ENCODE peak calls at places on chromosomes 12 and 14, in nine cellular contexts. G is foreskin fibroblast; C is GM12865; D is CD4-positive, alpha-beta T cell; O is heart left ventricle; J is glutamatergic neuron; Q is PC-3; T is transverse colon; P is AG10803. A is an unnamed sample.
A peak's percentile ranks its signal among the peaks of the same experiment; 100 is the strongest.

GRCh38 chr12:120257041-120257821 is 8.3 kb downstream of the PXN start:
- DNase-seq in D (no peak), G (peak; percentile 92), C (no peak), T (no peak), Q (peak; percentile 89), J (no peak), P (peak; percentile 97), O (peak; percentile 74), A (no peak)

GRCh38 chr12:24232531-24232930 is 283.1 kb upstream of the SOX5 start:
- DNase-seq in C (no peak), P (no peak), D (no peak), Q (no peak), G (no peak), T (no peak), O (no peak), J (no peak), A (no peak)

GRCh38 chr12:76117067-76117691 is 32.7 kb upstream of the NAP1L1 start:
- DNase-seq in Q (no peak), G (no peak), J (no peak), D (no peak), C (no peak), O (no peak), T (no peak), P (no peak), A (no peak)

GRCh38 chr12:93381183-93381975 is 3.7 kb downstream of the NUDT4 start:
- DNase-seq in O (no peak), P (peak; percentile 49), Q (no peak), J (no peak), C (no peak), D (no peak), G (no peak), T (no peak), A (no peak)

GRCh38 chr14:85252011-85252410 is 277.9 kb upstream of the FLRT2 start:
- DNase-seq in J (no peak), T (no peak), G (peak; percentile 62), C (no peak), O (no peak), P (peak; percentile 56), Q (peak; percentile 83), D (no peak), A (no peak)

GRCh38 chr12:71158361-71158882 is 623 bp upstream of the TSPAN8 start:
- DNase-seq in C (no peak), G (no peak), Q (peak; percentile 45), O (no peak), J (no peak), T (peak; percentile 24), D (no peak), P (no peak), A (no peak)

GRCh38 chr14:106586098-106586704 is 1059.8 kb downstream of the TMEM121 start:
- DNase-seq in T (peak; percentile 58), P (no peak), Q (no peak), C (peak; percentile 51), O (no peak), G (no peak), D (peak; percentile 54), J (no peak), A (peak; percentile 58)

GRCh38 chr14:76923422-76924362 is 97.5 kb downstream of the LRRC74A start:
- DNase-seq in O (no peak), T (no peak), C (no peak), J (no peak), G (no peak), D (no peak), P (no peak), Q (no peak), A (no peak)

GRCh38 chr14:38250316-38250715 is 5.6 kb downstream of the CLEC14A start:
- DNase-seq in Q (no peak), D (no peak), P (peak; percentile 25), T (no peak), J (no peak), G (peak; percentile 5), C (no peak), O (no peak), A (no peak)

GRCh38 chr14:22814945-22815713 is at the start of gene SLC7A7:
- DNase-seq in C (no peak), P (peak; percentile 23), D (no peak), T (peak; percentile 32), Q (no peak), J (peak; percentile 23), O (no peak), G (no peak), A (no peak)

GRCh38 chr12:16972923-16973770 is 367.2 kb upstream of the LMO3 start:
- DNase-seq in O (no peak), C (no peak), D (no peak), Q (no peak), G (no peak), P (no peak), T (no peak), J (no peak), A (no peak)

GRCh38 chr12:105468464-105468863 is 138.0 kb downstream of the C12orf75 start:
- DNase-seq in O (no peak), P (no peak), C (no peak), D (no peak), Q (no peak), J (no peak), G (no peak), T (no peak), A (no peak)

GRCh38 chr12:15163001-15163400 is 58.2 kb downstream of the RERG start:
- DNase-seq in G (no peak), Q (no peak), T (no peak), P (no peak), C (no peak), O (no peak), D (no peak), J (no peak), A (no peak)

GRCh38 chr14:103256406-103256805 is 77.6 kb upstream of the EIF5 start:
- DNase-seq in G (no peak), T (no peak), Q (no peak), J (no peak), O (no peak), C (no peak), D (no peak), P (no peak), A (no peak)

GRCh38 chr12:90015228-90015627 is 306.6 kb upstream of the ATP2B1 start:
- DNase-seq in Q (peak; percentile 29), D (no peak), G (no peak), P (peak; percentile 61), O (no peak), C (no peak), J (no peak), T (no peak), A (no peak)

DNA sequence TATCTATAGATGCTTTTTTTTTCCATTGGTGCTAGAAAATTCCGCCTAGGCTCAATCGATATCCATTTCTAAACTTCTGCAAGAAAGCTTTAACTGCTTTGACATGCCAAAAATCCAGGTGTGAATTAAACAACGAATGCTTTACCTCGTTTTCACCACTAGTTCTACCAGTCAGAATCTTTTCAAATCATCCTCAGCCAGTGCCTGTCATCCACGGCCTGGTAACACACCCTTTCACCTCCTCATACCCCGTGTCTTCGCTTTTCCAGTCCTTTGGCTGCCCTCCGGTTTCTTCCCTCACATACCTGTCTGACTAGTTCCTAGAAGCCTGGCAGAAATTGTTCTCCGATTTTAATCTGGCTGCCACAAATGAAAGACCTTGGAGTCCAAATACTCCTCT is 1.4 kb upstream of the PHC1 start:
- DNase-seq in G (no peak), D (no peak), Q (peak; percentile 56), J (no peak), P (no peak), C (peak; percentile 26), T (no peak), O (no peak), A (peak; percentile 33)
- TF ChIP-seq CTCF in G (no peak), D (peak; percentile 20), Q (peak; percentile 5), J (peak; percentile 32), P (peak; percentile 22), C (peak; percentile 16), T (no peak), O (no peak), A (no peak)

DNA sequence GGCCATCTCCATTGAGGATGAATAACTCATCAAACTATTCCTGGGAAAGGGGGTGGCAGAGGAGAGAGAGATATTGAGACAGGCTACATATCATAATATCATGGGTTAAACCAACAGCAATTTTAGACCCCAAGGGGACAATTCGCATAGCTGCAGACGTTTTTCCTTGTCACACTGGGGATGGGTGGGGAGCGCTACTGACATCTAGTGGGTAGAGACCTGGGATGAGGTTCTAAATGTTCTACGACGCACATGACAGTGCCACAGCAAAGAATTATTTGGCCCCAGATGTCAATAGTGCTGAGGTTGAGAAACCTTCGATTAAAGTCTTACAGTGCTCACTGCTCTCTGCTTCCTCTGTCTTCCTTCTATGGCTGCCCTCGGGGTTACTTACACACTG is 425.6 kb downstream of the NRXN3 start:
- DNase-seq in T (no peak), J (peak; percentile 43), O (no peak), D (no peak), P (no peak), C (peak; percentile 18), Q (peak; percentile 5), G (no peak), A (no peak)
- TF ChIP-seq CTCF in T (no peak), J (no peak), O (peak; percentile 26), D (no peak), P (peak; percentile 31), C (peak; percentile 19), Q (peak; percentile 33), G (peak; percentile 34), A (peak; percentile 18)

DNA sequence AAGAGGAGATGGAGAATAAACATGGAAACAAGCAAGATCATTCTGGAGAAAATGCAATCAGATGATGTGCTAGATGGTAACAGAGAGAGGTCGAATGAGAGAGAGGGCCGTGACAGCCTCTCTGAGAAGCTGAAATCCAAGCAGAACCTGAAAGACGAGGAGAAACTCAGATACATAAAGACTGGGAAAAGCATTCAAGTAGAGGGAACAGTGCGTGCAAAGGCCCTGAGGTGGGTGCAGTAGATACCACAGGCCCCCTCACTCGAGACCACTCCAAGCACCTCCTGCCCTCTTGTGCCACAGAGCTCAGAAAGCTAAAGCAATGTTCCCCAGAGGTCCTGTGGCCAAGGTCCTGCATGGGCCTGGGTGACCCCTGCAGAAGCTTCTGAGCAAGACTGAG is 54.8 kb upstream of the DLK1 start:
- DNase-seq in T (no peak), C (no peak), G (no peak), D (no peak), O (no peak), J (no peak), Q (no peak), P (no peak), A (no peak)
- TF ChIP-seq CTCF in T (no peak), C (no peak), G (no peak), D (no peak), O (no peak), J (no peak), Q (no peak), P (no peak), A (no peak)

GRCh38 chr12:85280984-85281946 is 1.2 kb downstream of the ALX1 start:
- DNase-seq in C (no peak), Q (no peak), T (no peak), D (no peak), G (no peak), J (no peak), P (no peak), O (no peak), A (no peak)

GRCh38 chr12:85281947-85282312 is 1.9 kb downstream of the ALX1 start:
- DNase-seq in Q (no peak), J (no peak), G (no peak), O (no peak), D (no peak), P (no peak), T (no peak), C (no peak), A (no peak)

GRCh38 chr12:85279449-85280137 is 427 bp upstream of the ALX1 start:
- DNase-seq in C (no peak), T (no peak), G (peak; percentile 7), P (no peak), Q (no peak), O (no peak), D (no peak), J (peak; percentile 42), A (no peak)

GRCh38 chr12:85278598-85279448 is 1.2 kb upstream of the ALX1 start:
- DNase-seq in P (no peak), Q (no peak), C (no peak), G (no peak), T (no peak), O (no peak), J (peak; percentile 26), D (no peak), A (no peak)

GRCh38 chr12:85280138-85280983 is at the start of gene ALX1:
- DNase-seq in J (peak; percentile 80), P (peak; percentile 6), D (no peak), T (peak; percentile 9), G (peak; percentile 51), Q (no peak), O (no peak), C (no peak), A (no peak)
- TF ChIP-seq CTCF in J (no peak), P (no peak), D (no peak), T (no peak), G (no peak), Q (no peak), O (no peak), C (no peak), A (no peak)

A was measured in GM13977.